ENCODE peak calls at places on chromosomes 13 and 19, in eight cellular contexts. K is AG09319; V is AG04449; P is fibroblast of the aortic adventitia; T is choroid plexus epithelial cell; D is activated CD8-positive, alpha-beta T cell treated with anti-CD3 and anti-CD28 coated beads for 36 hours; G is progenitor cell of endocrine pancreas; Z is AG04450. S is an unnamed sample.

GRCh38 chr13:62512194-62513141 is 1096.8 kb upstream of the PCDH20 start:
- DNase-seq in K (no peak), V (no peak), P (no peak), T (peak), D (peak), G (no peak), Z (peak), S (no peak)

GRCh38 chr13:39244561-39245230 is 206.4 kb downstream of the NHLRC3 start:
- DNase-seq in K (no peak), V (no peak), P (no peak), T (no peak), D (no peak), G (no peak), Z (no peak), S (no peak)

GRCh38 chr19:38441660-38442348 is 8.3 kb downstream of the RYR1 start:
- DNase-seq in K (no peak), V (no peak), P (peak), T (no peak), D (peak), G (no peak), Z (no peak), S (no peak)

GRCh38 chr13:77047649-77048343 is 20.8 kb upstream of the FBXL3 start:
- DNase-seq in K (no peak), V (no peak), P (no peak), T (no peak), D (no peak), G (no peak), Z (no peak), S (no peak)

GRCh38 chr13:85666356-85666755 is 132.9 kb downstream of the SLITRK6 start:
- DNase-seq in K (no peak), V (no peak), P (no peak), T (no peak), D (no peak), G (no peak), Z (no peak), S (no peak)

GRCh38 chr19:47391510-47392223 is 27.7 kb downstream of the MEIS3 start:
- DNase-seq in K (peak), V (no peak), P (peak), T (peak), D (peak), G (peak), Z (peak), S (peak)

GRCh38 chr19:18507727-18508440 is 14.0 kb downstream of the ELL start:
- DNase-seq in K (no peak), V (no peak), P (peak), T (no peak), D (no peak), G (no peak), Z (no peak), S (no peak)

GRCh38 chr19:17671906-17672305 is 16.2 kb downstream of the UNC13A start:
- DNase-seq in K (no peak), V (no peak), P (peak), T (peak), D (peak), G (no peak), Z (no peak), S (no peak)

GRCh38 chr13:41942462-41943094 is 18.3 kb downstream of the VWA8 start:
- DNase-seq in K (no peak), V (peak), P (peak), T (peak), D (no peak), G (no peak), Z (peak), S (no peak)

GRCh38 chr13:27449936-27450828 is at the start of gene MTIF3:
- DNase-seq in K (peak), V (peak), P (peak), T (peak), D (peak), G (peak), Z (peak), S (peak)

GRCh38 chr13:108959254-108959653 is 329.8 kb downstream of the MYO16 start:
- DNase-seq in K (no peak), V (no peak), P (peak), T (peak), D (no peak), G (no peak), Z (no peak), S (no peak)

GRCh38 chr13:114025432-114026127 is 51.7 kb upstream of the C13orf46 start:
- DNase-seq in K (no peak), V (no peak), P (peak), T (peak), D (no peak), G (no peak), Z (peak), S (no peak)

GRCh38 chr13:93182406-93182805 is 44.2 kb upstream of the GPC6 start:
- DNase-seq in K (no peak), V (no peak), P (no peak), T (peak), D (no peak), G (no peak), Z (no peak), S (no peak)

GRCh38 chr19:17095141-17095919 is 19.8 kb downstream of the MYO9B start:
- DNase-seq in K (no peak), V (no peak), P (peak), T (peak), D (no peak), G (no peak), Z (no peak), S (no peak)

GRCh38 chr13:44174769-44175425 is 198.7 kb upstream of the SERP2 start:
- DNase-seq in K (no peak), V (no peak), P (peak), T (peak), D (no peak), G (no peak), Z (no peak), S (no peak)

GRCh38 chr13:32791545-32792172 is 205.4 kb downstream of the PDS5B start:
- DNase-seq in K (no peak), V (no peak), P (no peak), T (peak), D (peak), G (no peak), Z (no peak), S (no peak)

GRCh38 chr19:39350156-39350555 is 7.9 kb downstream of the SAMD4B start:
- DNase-seq in K (no peak), V (no peak), P (no peak), T (no peak), D (no peak), G (no peak), Z (no peak), S (no peak)

GRCh38 chr19:18633321-18633720 is 3.5 kb upstream of the KLHL26 start:
- DNase-seq in K (no peak), V (no peak), P (no peak), T (no peak), D (no peak), G (no peak), Z (no peak), S (no peak)

GRCh38 chr13:109500146-109500773 is 286.1 kb downstream of the IRS2 start:
- DNase-seq in K (no peak), V (no peak), P (no peak), T (peak), D (no peak), G (no peak), Z (no peak), S (no peak)

GRCh38 chr13:74773263-74773662 is 639.1 kb upstream of the KLF12 start:
- DNase-seq in K (no peak), V (no peak), P (no peak), T (no peak), D (no peak), G (no peak), Z (no peak), S (no peak)

GRCh38 chr19:40650749-40651305 is 39.6 kb downstream of the NUMBL start:
- DNase-seq in K (peak), V (no peak), P (peak), T (peak), D (no peak), G (no peak), Z (peak), S (no peak)

GRCh38 chr19:39540333-39540673 is 342 bp upstream of the EID2 start:
- DNase-seq in K (no peak), V (no peak), P (no peak), T (no peak), D (no peak), G (no peak), Z (no peak), S (no peak)

GRCh38 chr13:91467236-91467635 is 68.8 kb downstream of the GPC5 start:
- DNase-seq in K (no peak), V (no peak), P (no peak), T (no peak), D (no peak), G (no peak), Z (no peak), S (no peak)

GRCh38 chr19:43763473-43763939 is 8.7 kb upstream of the SMG9 start:
- DNase-seq in K (no peak), V (no peak), P (peak), T (peak), D (peak), G (no peak), Z (no peak), S (no peak)

GRCh38 chr13:20812890-20813289 is 39.1 kb upstream of the EEF1AKMT1 start:
- DNase-seq in K (no peak), V (no peak), P (no peak), T (no peak), D (no peak), G (no peak), Z (no peak), S (no peak)

GRCh38 chr19:10692673-10693264 is 8.5 kb upstream of the QTRT1 start:
- DNase-seq in K (no peak), V (no peak), P (no peak), T (no peak), D (no peak), G (no peak), Z (no peak), S (no peak)

GRCh38 chr13:93341517-93341916 is 114.9 kb downstream of the GPC6 start:
- DNase-seq in K (no peak), V (no peak), P (no peak), T (no peak), D (no peak), G (no peak), Z (no peak), S (no peak)

GRCh38 chr13:100611678-100612492 is 23.3 kb upstream of the GGACT start:
- DNase-seq in K (no peak), V (no peak), P (no peak), T (no peak), D (no peak), G (no peak), Z (no peak), S (no peak)

GRCh38 chr19:35247526-35248309 is 1.1 kb upstream of the LSR start:
- DNase-seq in K (no peak), V (no peak), P (no peak), T (no peak), D (peak), G (peak), Z (no peak), S (peak)

GRCh38 chr19:2529473-2529918 is 53.6 kb downstream of the GADD45B start:
- DNase-seq in K (peak), V (peak), P (peak), T (peak), D (no peak), G (no peak), Z (no peak), S (no peak)

GRCh38 chr13:20411638-20412342 is 113.9 kb downstream of the CRYL1 start:
- DNase-seq in K (no peak), V (no peak), P (no peak), T (no peak), D (peak), G (no peak), Z (no peak), S (no peak)

GRCh38 chr19:13270514-13271105 is 120.4 kb downstream of the IER2 start:
- DNase-seq in K (no peak), V (no peak), P (peak), T (no peak), D (no peak), G (no peak), Z (no peak), S (no peak)

GRCh38 chr13:80340643-80341097 is 256 bp downstream of the SPRY2 start:
- DNase-seq in K (no peak), V (no peak), P (peak), T (peak), D (peak), G (no peak), Z (no peak), S (peak)

GRCh38 chr13:49814551-49815270 is 22.2 kb upstream of the KPNA3 start:
- DNase-seq in K (no peak), V (no peak), P (no peak), T (no peak), D (no peak), G (no peak), Z (no peak), S (no peak)

GRCh38 chr19:4233282-4233853 is 4.0 kb downstream of the EBI3 start:
- DNase-seq in K (no peak), V (no peak), P (peak), T (peak), D (peak), G (peak), Z (no peak), S (peak)
- TF ChIP-seq CTCF in K (peak), V (peak), P (peak), T (peak), D (peak), G (peak), Z (peak), S (no peak)

DNA sequence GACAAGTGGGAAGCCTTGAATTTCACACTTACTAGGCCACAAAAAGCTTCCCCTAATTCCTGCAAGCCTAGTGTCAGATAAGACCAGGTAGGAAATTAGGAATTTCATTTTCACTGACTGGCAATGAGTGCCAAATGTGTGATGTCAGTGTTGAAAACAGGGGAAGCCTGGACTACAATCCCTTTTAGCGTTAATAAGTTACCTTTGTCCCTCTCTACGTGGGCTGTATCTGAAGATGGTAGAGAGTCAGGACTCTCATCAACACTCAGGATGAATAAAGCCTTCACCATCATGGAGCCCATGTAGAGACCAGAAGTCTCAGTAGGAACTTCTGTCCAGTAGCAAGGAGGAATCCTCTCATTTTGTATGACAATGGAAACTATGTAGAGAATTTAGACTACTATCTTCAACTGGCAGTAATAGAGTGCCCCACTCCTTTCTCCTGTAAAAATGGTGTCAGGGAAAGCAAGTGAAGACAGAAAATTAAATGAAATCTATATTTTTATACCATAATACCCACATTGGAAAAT is 324.1 kb upstream of the KLHL1 start:
- DNase-seq in K (no peak), V (no peak), P (no peak), T (no peak), D (no peak), G (no peak), Z (no peak), S (no peak)
- TF ChIP-seq CTCF in K (no peak), V (no peak), P (no peak), T (no peak), D (no peak), G (no peak), Z (no peak), S (no peak)

DNA sequence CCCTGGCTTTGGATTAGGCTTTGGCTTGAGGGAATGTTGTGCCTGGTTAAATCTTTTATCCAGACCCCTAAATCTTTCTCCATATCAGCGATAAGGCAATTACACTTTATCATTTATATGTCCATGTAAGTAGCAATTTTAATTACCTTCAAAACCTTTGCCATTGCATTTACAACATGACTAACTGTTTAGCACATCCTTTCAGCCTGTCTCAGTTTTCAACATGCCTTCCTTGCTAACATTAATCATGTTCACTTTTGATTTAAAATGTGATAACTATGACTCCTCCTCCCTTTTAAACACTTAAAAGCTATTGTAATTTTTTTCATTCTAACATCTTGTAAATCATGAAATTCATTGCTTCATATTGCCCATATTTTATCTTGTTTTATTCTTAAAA is 583.6 kb downstream of the SLITRK1 start:
- DNase-seq in K (no peak), V (no peak), P (no peak), T (no peak), D (no peak), G (no peak), Z (no peak), S (no peak)
- TF ChIP-seq CTCF in K (no peak), V (no peak), P (no peak), T (no peak), D (no peak), G (no peak), Z (no peak), S (no peak)

DNA sequence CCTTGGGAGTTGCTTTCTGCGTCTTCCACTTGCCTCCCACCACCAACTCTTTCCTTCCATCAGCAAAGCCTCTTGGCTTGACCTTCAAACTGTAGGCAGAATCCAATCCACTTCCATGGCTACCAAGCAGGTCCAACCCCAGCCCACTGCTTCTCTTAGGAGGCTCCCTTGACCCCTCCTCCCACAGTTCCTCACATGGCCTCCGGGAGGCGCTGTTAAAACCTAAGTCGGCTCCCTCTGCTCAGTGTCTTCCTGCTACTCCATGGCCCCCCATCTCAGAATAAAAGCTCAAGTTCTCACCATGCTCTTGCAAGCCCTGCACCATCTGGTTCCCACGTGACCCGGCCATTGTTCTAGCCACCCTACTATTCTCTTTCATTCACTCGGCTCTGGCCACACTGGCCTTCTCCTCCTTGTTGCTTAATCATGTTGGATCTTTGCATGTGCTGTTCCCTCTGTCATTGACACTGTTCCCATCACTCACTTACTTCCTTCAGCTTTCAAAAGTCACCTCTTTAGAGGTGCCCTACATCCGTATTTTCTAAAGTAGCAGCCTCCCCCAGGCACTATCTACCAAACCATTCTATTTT is 7.5 kb downstream of the IZUMO2 start:
- DNase-seq in K (no peak), V (no peak), P (no peak), T (no peak), D (no peak), G (no peak), Z (no peak), S (no peak)
- TF ChIP-seq CTCF in K (no peak), V (no peak), P (no peak), T (no peak), D (peak), G (peak), Z (peak), S (no peak)

GRCh38 chr13:37918116-37919100 is 48.8 kb upstream of the TRPC4 start:
- DNase-seq in K (no peak), V (no peak), P (peak), T (no peak), D (no peak), G (no peak), Z (no peak), S (no peak)
- TF ChIP-seq CTCF in K (no peak), V (no peak), P (no peak), T (no peak), D (no peak), G (peak), Z (no peak), S (no peak)

DNA sequence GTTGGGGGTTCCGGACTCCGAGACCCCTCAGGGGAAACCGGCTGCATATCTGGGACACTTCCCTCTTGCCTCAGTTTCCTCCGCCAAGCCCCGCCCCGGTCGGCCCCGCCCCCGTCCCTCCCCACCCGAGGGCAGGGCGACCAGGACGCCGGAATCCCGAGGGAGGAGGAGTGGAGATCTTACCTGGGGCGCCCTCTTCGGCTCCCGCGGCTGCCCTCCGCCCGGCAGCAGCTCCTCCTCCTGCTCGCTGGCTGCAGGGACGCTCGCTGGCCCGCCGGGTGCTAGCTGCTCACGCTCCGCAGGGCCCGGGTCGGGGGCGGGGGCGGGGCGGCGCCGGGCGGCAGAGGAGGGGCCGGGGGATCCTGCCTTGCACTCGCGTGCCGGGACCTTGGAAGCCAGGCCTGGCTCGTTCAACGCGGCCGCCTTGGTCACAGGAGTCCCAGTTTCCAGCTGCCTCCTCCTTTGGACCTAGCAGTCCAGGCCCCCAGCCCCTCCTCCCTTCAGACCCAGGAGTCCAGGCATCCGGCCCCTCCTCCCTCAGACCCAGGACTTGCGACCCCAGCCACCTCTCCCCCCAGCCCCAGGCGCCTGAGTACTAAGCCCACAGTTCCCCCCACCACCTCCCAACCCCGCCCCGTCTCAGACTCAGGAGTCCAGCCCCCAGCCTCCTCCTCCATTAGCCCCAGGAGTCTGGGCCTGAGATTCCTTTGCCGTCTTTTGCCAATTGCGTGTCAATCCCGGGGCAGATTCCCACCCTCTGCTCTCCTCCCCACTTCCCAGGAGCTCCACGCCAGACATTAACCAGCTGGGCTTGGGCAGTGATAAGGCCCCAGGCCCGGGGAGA is at the start of gene NTF4:
- DNase-seq in K (no peak), V (no peak), P (no peak), T (no peak), D (no peak), G (peak), Z (no peak), S (no peak)
- TF ChIP-seq CTCF in K (no peak), V (no peak), P (no peak), T (no peak), D (no peak), G (no peak), Z (no peak), S (no peak)

GRCh38 chr19:56189785-56190184 is 7.8 kb downstream of the ZSCAN5B start:
- DNase-seq in K (no peak), V (no peak), P (no peak), T (no peak), D (no peak), G (no peak), Z (no peak), S (no peak)

GRCh38 chr19:56191711-56192110 is 5.9 kb downstream of the ZSCAN5B start:
- DNase-seq in K (no peak), V (no peak), P (no peak), T (no peak), D (no peak), G (no peak), Z (no peak), S (no peak)

GRCh38 chr19:56193981-56194380 is 3.6 kb downstream of the ZSCAN5B start:
- DNase-seq in K (no peak), V (no peak), P (no peak), T (no peak), D (no peak), G (no peak), Z (no peak), S (no peak)

DNA sequence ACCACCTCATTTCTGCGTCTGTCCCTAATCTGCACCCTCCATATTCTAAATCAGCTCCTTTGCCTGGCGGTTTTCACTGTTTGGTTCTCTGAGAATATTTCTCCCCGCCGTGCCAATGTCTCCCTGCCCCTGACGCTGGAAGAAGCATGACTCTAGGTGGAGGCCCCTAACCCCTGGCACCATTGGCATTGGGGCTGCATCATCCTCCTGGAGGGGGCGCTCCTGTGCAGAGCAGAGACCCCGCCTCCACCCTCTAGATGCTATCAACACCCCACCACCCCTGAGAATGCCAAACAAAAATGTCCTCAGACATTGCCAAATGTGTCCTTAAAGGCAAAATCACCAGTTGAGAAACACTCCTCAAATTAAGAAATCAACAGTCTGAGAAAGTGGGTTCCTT is 6.5 kb downstream of the ZSCAN5B start:
- DNase-seq in K (no peak), V (no peak), P (no peak), T (no peak), D (no peak), G (no peak), Z (no peak), S (no peak)
- TF ChIP-seq CTCF in K (no peak), V (no peak), P (no peak), T (no peak), D (no peak), G (no peak), Z (no peak), S (no peak)

S was measured in activated B cell treated with CpG ODN at 0.5 μM for 24 hours.